ENCODE peak calls at places on chromosomes 7 and 10, in four cellular contexts. Z, H, K and F are unnamed samples. For H3K4me1, the result is how much of the 10 kb centered on the place peaks cover.

GRCh38 chr10:51602326-51602725 is 97.1 kb downstream of the CSTF2T start:
- DNase-seq in Z (no peak), H (no peak), K (no peak), F (no peak)

GRCh38 chr10:131621784-131622624 is 278.8 kb upstream of the PPP2R2D start:
- DNase-seq in Z (no peak), H (no peak), K (no peak), F (no peak)

GRCh38 chr10:124700293-124701037 is 43.7 kb downstream of the FAM53B start:
- DNase-seq in Z (no peak), H (no peak), K (peak), F (no peak)

GRCh38 chr10:130636303-130636702 is 500.1 kb downstream of the GLRX3 start:
- DNase-seq in Z (no peak), H (no peak), K (no peak), F (no peak)

GRCh38 chr7:111476586-111477293 is 85.6 kb downstream of the IMMP2L start:
- DNase-seq in Z (no peak), H (no peak), K (no peak), F (no peak)

GRCh38 chr7:96009162-96009561 is 236.8 kb downstream of the DYNC1I1 start:
- DNase-seq in Z (no peak), H (no peak), K (no peak), F (no peak)

GRCh38 chr7:154568346-154568745 is 434.6 kb downstream of the PAXIP1 start:
- DNase-seq in Z (no peak), H (no peak), K (no peak), F (no peak)

GRCh38 chr10:34723746-34724145 is 91.3 kb downstream of the PARD3 start:
- DNase-seq in Z (peak), H (no peak), K (peak), F (no peak)

GRCh38 chr10:20622522-20623270 is 274.4 kb downstream of the NEBL start:
- DNase-seq in Z (no peak), H (no peak), K (no peak), F (no peak)

GRCh38 chr7:42237891-42238531 is 1.0 kb upstream of the GLI3 start:
- DNase-seq in Z (peak), H (no peak), K (peak), F (no peak)

GRCh38 chr7:42237162-42237821 is at the start of gene GLI3:
- DNase-seq in Z (peak), H (peak), K (peak), F (no peak)

GRCh38 chr7:42235734-42236133 is 1.3 kb downstream of the GLI3 start:
- DNase-seq in Z (peak), H (no peak), K (peak), F (no peak)

GRCh38 chr7:42234736-42235135 is 2.3 kb downstream of the GLI3 start:
- DNase-seq in Z (no peak), H (no peak), K (no peak), F (no peak)

GRCh38 chr7:42236266-42237161 is 495 bp downstream of the GLI3 start:
- DNase-seq in Z (peak), H (no peak), K (peak), F (no peak)
- H3K4me1 ChIP-seq in Z (half or more), H (half or more), K (under half), F (under half)

GRCh38 chr7:84193787-84194186 is 802 bp downstream of the SEMA3A start:
- DNase-seq in Z (no peak), H (no peak), K (no peak), F (no peak)

GRCh38 chr7:84191261-84191660 is 3.3 kb downstream of the SEMA3A start:
- DNase-seq in Z (no peak), H (no peak), K (no peak), F (no peak)

GRCh38 chr7:84190016-84190705 is 4.4 kb downstream of the SEMA3A start:
- DNase-seq in Z (no peak), H (no peak), K (no peak), F (no peak)

GRCh38 chr7:84194484-84195260 is at the start of gene SEMA3A:
- DNase-seq in Z (peak), H (no peak), K (peak), F (no peak)

DNA sequence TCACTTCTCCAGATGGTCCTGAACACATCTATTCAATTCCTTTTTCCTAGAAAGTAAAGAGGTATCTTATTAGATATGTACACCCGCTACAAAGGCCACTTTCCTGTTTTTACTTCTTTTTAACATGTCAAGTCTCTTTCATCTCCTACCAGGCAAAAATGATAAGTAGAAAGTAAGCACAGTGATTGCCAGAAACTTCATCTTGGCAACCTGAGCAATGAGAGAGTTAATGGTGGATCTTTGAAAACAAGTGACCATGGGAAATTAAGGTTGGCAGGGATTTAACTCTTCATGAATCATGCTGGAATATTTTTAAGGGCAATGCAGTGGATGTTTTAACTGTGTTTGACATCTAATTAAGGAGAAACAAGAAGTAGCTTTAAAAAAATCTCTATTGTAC is 2.7 kb downstream of the SEMA3A start:
- DNase-seq in Z (no peak), H (no peak), K (no peak), F (no peak)
- H3K4me3 ChIP-seq in Z (no peak), H (no peak), K (no peak), F (no peak)

GRCh38 chr10:122354391-122354790 is 20.1 kb upstream of the PLEKHA1 start:
- DNase-seq in Z (no peak), H (no peak), K (no peak), F (no peak)
- H3K4me1 ChIP-seq in Z (under half), H (under half), K (under half), F (under half)

DNA sequence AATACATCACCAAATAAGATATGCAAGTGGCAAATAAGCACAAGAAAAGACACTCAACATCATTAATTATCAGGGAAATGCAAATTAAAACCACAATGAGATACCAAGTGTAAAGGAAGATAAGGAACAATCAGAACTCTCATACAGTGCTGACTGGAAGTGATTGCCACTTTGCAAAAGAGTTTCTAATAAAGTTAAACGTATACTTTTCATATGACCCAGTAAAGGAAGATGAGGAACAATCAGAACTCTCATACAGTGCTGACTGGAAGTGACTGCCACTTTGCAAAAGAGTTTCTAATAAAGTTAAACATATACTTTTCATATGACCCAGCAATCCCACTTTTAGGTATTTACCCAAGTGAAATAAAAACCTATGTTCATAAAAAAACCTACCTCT is 12.2 kb upstream of the JMJD1C start:
- DNase-seq in Z (no peak), H (no peak), K (no peak), F (no peak)
- H3K4me3 ChIP-seq in Z (no peak), H (no peak), K (no peak), F (no peak)

DNA sequence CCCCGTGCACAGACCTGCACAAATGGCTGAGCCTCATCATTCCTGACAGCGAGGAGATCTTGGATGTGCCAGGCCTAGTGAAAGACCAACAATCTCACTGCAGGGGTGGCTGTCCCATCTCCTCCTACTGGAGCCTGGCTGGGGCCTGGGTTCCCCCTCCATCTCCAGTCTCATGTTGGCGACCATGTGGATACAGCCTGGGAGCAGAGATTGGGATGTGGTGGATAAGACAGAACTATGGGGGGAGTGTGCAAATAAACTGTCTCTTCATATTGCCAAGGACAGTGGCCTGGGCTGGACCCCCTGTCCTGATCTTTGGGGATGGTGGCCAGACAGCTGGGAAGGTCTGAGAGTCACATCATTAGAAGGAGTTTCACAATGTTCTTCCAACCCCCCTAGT is 5.9 kb upstream of the MINDY4 start:
- DNase-seq in Z (no peak), H (no peak), K (no peak), F (no peak)
- H3K4me1 ChIP-seq in Z (under half), H (under half), K (under half), F (under half)

DNA sequence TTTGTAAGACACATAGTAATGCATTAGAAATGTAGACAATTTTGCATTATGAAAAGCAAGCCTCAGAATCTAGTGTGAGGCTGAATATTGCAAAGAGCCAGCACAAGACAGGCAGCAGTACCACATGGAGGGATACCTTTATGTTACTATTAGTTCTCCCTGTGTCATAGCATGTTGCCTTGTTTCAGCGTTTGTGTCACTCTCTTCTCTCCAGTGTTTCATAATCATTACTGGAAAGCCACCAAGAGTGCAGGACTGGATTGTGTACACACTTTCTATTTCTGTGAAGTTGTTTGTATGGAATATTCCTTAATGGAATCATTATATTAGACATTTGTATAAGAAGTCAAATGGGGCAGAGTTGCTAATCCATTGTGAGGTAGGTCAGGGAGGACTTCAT is 8.6 kb downstream of the AHR start:
- DNase-seq in Z (no peak), H (no peak), K (no peak), F (no peak)
- H3K4me3 ChIP-seq in Z (no peak), H (peak), K (no peak), F (no peak)